ENCODE peak calls at places on chromosome 21, in four cellular contexts. Z is nephron progenitor cell, J is GM23338, D is lung. G is an unnamed sample.

GRCh38 chr21:18222346-18222745 is 22.3 kb upstream of the CHODL start:
- DNase-seq in Z (no peak), J (no peak), D (no peak), G (no peak)

GRCh38 chr21:16534408-16535099 is 804.8 kb downstream of the USP25 start:
- DNase-seq in Z (no peak), J (no peak), D (peak), G (no peak)

GRCh38 chr21:37074546-37074945 is 1.5 kb downstream of the TTC3 start:
- DNase-seq in Z (no peak), J (no peak), D (no peak), G (no peak)

GRCh38 chr21:43916076-43916475 is 51.1 kb downstream of the AGPAT3 start:
- DNase-seq in Z (no peak), J (no peak), D (no peak), G (no peak)

GRCh38 chr21:41778974-41779600 is 12.2 kb upstream of the RIPK4 start:
- DNase-seq in Z (no peak), J (peak), D (no peak), G (no peak)

GRCh38 chr21:39082656-39083376 is 100.4 kb downstream of the PSMG1 start:
- DNase-seq in Z (no peak), J (peak), D (no peak), G (no peak)

GRCh38 chr21:28805885-28806284 is 186.8 kb downstream of the LTN1 start:
- DNase-seq in Z (no peak), J (no peak), D (no peak), G (no peak)

GRCh38 chr21:14617040-14617393 is 70.9 kb upstream of the SAMSN1 start:
- DNase-seq in Z (no peak), J (peak), D (no peak), G (no peak)

GRCh38 chr21:27812279-27812678 is 845.4 kb upstream of the ADAMTS5 start:
- DNase-seq in Z (no peak), J (no peak), D (no peak), G (no peak)

GRCh38 chr21:20024727-20025126 is 973.5 kb upstream of the NCAM2 start:
- DNase-seq in Z (no peak), J (no peak), D (no peak), G (no peak)

GRCh38 chr21:15080504-15080903 is 15.7 kb upstream of the NRIP1 start:
- DNase-seq in Z (no peak), J (no peak), D (no peak), G (no peak)

GRCh38 chr21:21383126-21383525 is 384.9 kb downstream of the NCAM2 start:
- DNase-seq in Z (no peak), J (no peak), D (no peak), G (no peak)

GRCh38 chr21:17527240-17527639 is 14.4 kb downstream of the CXADR start:
- DNase-seq in Z (no peak), J (no peak), D (no peak), G (no peak)

GRCh38 chr21:15309022-15309590 is 244.3 kb upstream of the NRIP1 start:
- DNase-seq in Z (no peak), J (no peak), D (no peak), G (no peak)

GRCh38 chr21:42796327-42797062 is 82.8 kb downstream of the WDR4 start:
- DNase-seq in Z (no peak), J (no peak), D (no peak), G (no peak)

GRCh38 chr21:42221581-42222345 is 2.8 kb downstream of the ABCG1 start:
- DNase-seq in Z (no peak), J (no peak), D (no peak), G (no peak)

DNA sequence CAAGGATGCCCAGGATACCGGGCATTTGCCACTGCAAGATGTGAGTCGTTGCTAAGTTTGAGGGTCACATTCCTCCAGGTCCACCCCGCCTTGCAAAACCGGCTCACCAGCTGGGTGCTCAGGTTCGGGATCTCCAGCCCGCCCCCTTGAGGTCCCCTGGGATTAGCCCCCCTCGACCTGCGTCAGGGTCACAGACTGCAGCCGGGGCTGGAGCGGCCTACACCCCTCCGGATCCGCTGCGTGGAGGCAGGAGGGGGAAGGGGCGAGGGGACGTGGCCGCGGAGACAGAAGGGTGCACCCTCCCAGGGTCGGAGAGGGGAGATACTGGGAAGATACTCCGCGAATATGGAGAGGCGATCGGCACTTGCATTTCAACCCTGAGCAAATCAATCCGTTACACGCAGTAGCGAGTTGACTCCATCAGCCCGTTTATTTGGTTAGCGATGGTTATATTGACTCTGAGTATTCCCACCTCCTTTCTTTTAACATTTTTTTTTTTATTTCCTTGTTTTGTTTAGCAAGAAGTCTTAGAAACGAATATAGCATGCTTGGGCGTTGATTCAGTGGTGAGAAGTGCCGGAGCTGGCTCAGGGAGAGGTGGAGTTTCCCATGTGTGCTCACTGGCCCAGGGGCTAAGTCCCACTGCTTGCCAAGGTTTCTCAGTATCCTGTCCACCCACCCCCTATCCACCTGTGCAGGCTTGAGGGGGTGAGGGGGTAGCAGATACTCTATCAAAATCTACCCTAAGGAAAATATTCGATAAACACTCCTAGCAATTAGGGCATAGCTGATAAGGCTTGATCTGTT is 983 bp downstream of the IFNAR2 start:
- DNase-seq in Z (peak), J (peak), D (peak), G (peak)
- TF ChIP-seq CTCF in Z (no peak), J (peak), D (no peak), G (peak)

GRCh38 chr21:44972301-44972814 is 32.5 kb downstream of the SLX9 start:
- DNase-seq in Z (no peak), J (peak), D (no peak), G (no peak)
- TF ChIP-seq CTCF in Z (no peak), J (peak), D (no peak), G (no peak)

DNA sequence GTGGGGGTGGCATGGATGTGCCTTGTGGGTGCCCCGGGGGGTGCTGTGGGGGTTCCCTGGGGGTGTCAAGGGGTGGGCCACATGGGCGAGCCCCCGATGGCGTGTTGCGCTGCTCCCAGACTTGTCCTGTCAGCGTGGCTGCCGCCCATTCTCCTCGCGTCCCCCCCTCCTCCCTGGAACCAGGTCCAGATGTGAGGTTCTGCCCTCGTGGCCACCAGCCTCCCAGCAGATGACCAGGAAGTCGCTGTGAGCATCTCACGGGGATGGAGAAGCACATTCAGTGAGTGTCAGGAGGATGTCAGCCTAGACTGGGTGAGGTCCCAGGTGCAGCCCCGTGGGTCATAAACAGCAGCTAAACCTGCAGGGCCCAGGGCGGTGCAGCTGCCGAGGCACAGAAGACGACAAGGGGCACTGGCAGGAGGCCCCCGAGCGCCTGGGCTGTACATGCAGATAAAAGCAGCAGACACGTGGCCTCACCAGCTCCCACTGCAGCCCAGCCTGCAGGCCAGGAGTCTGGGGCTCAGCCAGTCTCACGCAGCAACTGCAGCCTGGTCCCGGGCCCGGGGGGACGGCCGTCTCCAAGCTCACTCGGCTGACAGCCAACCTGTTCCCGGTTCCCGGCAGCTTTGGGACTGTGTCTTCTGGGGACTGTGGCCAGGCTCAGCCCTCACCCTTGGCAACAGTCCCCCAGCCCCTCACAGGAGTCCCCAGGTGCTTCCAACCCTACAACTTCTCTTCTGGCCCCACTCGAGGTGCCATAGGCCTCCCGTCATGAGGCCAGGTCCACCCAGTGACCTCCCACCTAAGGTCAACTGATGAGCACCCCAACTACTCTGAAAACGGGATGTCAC is 17.5 kb upstream of the COL6A2 start:
- DNase-seq in Z (no peak), J (no peak), D (peak), G (no peak)
- TF ChIP-seq CTCF in Z (no peak), J (no peak), D (no peak), G (no peak)

DNA sequence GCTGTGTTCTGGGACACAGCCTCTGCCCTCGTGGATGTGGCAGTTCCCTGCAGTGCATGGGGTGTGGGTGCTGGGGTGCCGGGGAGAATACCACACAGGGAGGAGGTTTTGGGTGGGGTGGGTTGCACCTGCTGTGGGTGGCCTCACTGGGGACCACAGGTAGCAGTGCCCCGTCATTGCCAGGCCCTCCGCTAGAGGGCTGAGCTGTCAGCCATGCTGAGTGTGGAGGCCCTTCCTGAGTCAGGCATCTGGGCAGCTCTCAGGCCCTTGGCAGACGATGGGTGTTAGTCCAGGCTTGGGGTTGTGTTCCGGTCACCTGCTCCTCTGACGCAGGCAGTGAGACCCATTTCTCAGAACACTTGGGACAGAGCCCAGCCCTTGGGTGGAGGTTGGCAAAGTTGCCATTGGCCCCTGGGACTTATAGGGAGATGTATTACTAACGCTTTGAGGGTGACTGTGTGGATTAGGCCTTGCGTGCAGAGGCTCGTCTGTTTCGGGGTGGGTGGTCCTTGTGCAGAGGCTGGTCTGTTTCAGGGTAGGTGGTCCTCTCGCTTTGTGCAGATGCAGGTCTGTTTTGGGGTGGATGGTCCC is 23.9 kb downstream of the PCNT start:
- DNase-seq in Z (no peak), J (no peak), D (no peak), G (no peak)
- TF ChIP-seq CTCF in Z (peak), J (peak), D (no peak), G (no peak)

GRCh38 chr21:30408782-30409494 is 13.1 kb downstream of the KRTAP13-1 start:
- DNase-seq in Z (peak), J (peak), D (peak), G (peak)
- TF ChIP-seq CTCF in Z (peak), J (peak), D (no peak), G (peak)

GRCh38 chr21:31042080-31042464 is 3.8 kb upstream of the KRTAP19-8 start:
- DNase-seq in Z (no peak), J (no peak), D (no peak), G (no peak)

GRCh38 chr21:31038376-31038775 is at the start of gene KRTAP19-8:
- DNase-seq in Z (no peak), J (no peak), D (no peak), G (no peak)

GRCh38 chr21:31045841-31046240 is 7.6 kb upstream of the KRTAP19-8 start:
- DNase-seq in Z (no peak), J (no peak), D (no peak), G (no peak)

GRCh38 chr21:31043495-31043894 is 5.2 kb upstream of the KRTAP19-8 start:
- DNase-seq in Z (no peak), J (no peak), D (no peak), G (no peak)

DNA sequence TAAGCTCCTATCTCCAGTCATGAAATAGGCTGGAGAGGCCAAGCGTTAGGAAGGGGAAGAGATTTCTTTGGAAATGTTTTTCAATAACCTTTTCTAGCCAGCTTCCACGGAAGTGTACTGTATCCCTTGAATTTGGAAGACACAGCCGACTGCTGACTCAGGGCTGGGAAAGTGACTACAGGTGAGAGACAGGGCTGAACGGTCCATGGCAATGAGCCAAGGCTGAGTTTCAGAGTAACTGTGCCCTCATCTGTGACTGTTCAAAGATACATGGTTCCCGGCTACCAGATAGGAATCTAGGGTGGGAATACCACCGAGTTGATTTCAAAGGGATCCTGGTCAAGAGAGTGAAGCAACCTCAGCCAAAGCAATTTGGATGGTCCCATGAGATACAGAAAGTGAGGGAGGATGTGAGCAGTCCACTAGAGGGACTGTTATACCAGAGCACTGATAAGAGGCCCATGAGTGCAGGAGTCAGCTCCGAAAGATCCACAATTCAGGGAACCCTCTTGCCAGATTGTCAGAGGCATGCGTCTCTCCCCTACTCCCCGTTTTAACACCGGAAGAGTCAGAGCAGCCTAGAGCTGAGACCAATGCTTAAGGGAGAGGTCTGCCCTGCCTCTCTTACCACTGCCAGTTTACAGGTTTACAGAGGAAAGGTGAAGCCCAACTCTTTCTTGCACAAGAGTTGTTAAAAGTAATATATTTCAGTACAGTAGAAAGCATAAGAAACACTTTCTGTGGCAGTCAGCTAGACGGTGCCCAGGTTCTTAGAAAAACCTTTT is 3.2 kb upstream of the KRTAP19-8 start:
- DNase-seq in Z (no peak), J (peak), D (no peak), G (no peak)
- TF ChIP-seq CTCF in Z (no peak), J (peak), D (no peak), G (no peak)

GRCh38 chr21:35436899-35437298 is 387.8 kb upstream of the RUNX1 start:
- DNase-seq in Z (no peak), J (peak), D (no peak), G (no peak)
- TF ChIP-seq CTCF in Z (no peak), J (peak), D (no peak), G (peak)

GRCh38 chr21:35521293-35521692 is 472.2 kb upstream of the RUNX1 start:
- DNase-seq in Z (no peak), J (peak), D (no peak), G (no peak)
- TF ChIP-seq CTCF in Z (no peak), J (peak), D (no peak), G (no peak)

G was measured in neural crest cell.